ENCODE peak calls at places on chromosomes 12 and 14, in seven cellular contexts. Y is MCF 10A, C is NCI-H1105 treated with DMSO at 0.1 percent for 48 hours, V is midbrain, W is MV-4-11, D is iPS DF 19.7, I is activated T-helper 1 cell treated with Interleukin-2 at 50 U/mL for 16 hours. M is an unnamed sample.

GRCh38 chr14:32366256-32366655 is 37.2 kb downstream of the AKAP6 start:
- DNase-seq in D (no peak), I (no peak), V (peak; percentile 74), C (no peak), W (no peak), Y (no peak), M (peak; percentile 86)

GRCh38 chr14:81169711-81170103 is 51.1 kb downstream of the GTF2A1 start:
- DNase-seq in D (no peak), W (peak; percentile 64), I (no peak), V (peak; percentile 69), C (no peak), Y (no peak), M (peak; percentile 82)

GRCh38 chr12:5102261-5102789 is 58.6 kb downstream of the KCNA5 start:
- DNase-seq in Y (no peak), V (no peak), D (no peak), I (no peak), C (no peak), W (no peak), M (no peak)

GRCh38 chr14:100155049-100155621 is 4.3 kb downstream of the DEGS2 start:
- DNase-seq in I (no peak), V (no peak), W (peak; percentile 33), C (no peak), D (peak; percentile 77), Y (peak; percentile 45), M (no peak)

GRCh38 chr12:65308601-65309071 is 30.2 kb downstream of the MSRB3 start:
- DNase-seq in D (no peak), C (no peak), W (no peak), V (no peak), I (no peak), Y (peak; percentile 8), M (no peak)

GRCh38 chr12:131115766-131116165 is 162.1 kb downstream of the ADGRD1 start:
- DNase-seq in W (no peak), C (no peak), Y (no peak), D (no peak), I (no peak), V (no peak), M (no peak)

GRCh38 chr14:96741151-96741977 is 55.8 kb upstream of the VRK1 start:
- DNase-seq in C (peak; percentile 72), D (no peak), W (peak; percentile 4), I (peak; percentile 60), Y (peak; percentile 43), V (peak; percentile 61), M (peak; percentile 58)

GRCh38 chr14:38210587-38211257 is 3.0 kb downstream of the SSTR1 start:
- DNase-seq in Y (no peak), I (no peak), V (no peak), D (no peak), W (no peak), C (no peak), M (no peak)

GRCh38 chr14:60332869-60333268 is 83.8 kb downstream of the PPM1A start:
- DNase-seq in W (no peak), C (no peak), Y (no peak), D (no peak), V (no peak), I (no peak), M (no peak)

GRCh38 chr12:80186727-80187217 is 87.4 kb downstream of the OTOGL start:
- DNase-seq in W (peak; percentile 70), C (peak; percentile 57), V (peak; percentile 40), D (peak; percentile 65), Y (peak; percentile 88), I (no peak), M (peak; percentile 77)

GRCh38 chr12:3885179-3886094 is 12.2 kb upstream of the PARP11 start:
- DNase-seq in D (no peak), I (no peak), Y (peak; percentile 47), C (peak; percentile 40), W (peak; percentile 15), V (peak; percentile 55), M (peak; percentile 70)

GRCh38 chr14:96960598-96961116 is 163.5 kb downstream of the VRK1 start:
- DNase-seq in W (peak; percentile 23), I (no peak), V (no peak), Y (no peak), C (no peak), D (no peak), M (no peak)

GRCh38 chr14:53613404-53614253 is 343.0 kb downstream of the BMP4 start:
- DNase-seq in Y (peak; percentile 53), D (no peak), I (no peak), C (peak; percentile 90), V (no peak), W (no peak), M (peak; percentile 57)

GRCh38 chr12:5889381-5890047 is 55.5 kb downstream of the ANO2 start:
- DNase-seq in D (no peak), C (no peak), V (no peak), W (peak; percentile 18), Y (no peak), I (no peak), M (no peak)

GRCh38 chr14:31045501-31046080 is 19.4 kb upstream of the STRN3 start:
- DNase-seq in D (no peak), W (no peak), I (no peak), C (no peak), V (no peak), Y (no peak), M (no peak)

GRCh38 chr12:119578112-119578511 is 15.5 kb upstream of the TMEM233 start:
- DNase-seq in W (peak; percentile 84), C (no peak), Y (peak; percentile 21), D (no peak), I (no peak), V (no peak), M (peak; percentile 60)

GRCh38 chr12:110668480-110669192 is 20.3 kb downstream of the HVCN1 start:
- DNase-seq in W (no peak), D (no peak), Y (no peak), V (no peak), I (no peak), C (no peak), M (no peak)

GRCh38 chr14:31122921-31123320 is 84.7 kb downstream of the HECTD1 start:
- DNase-seq in C (no peak), Y (no peak), I (no peak), V (no peak), W (no peak), D (peak; percentile 35), M (no peak)

GRCh38 chr14:83425138-83425537 is 1891.5 kb upstream of the SEL1L start:
- DNase-seq in W (no peak), I (no peak), Y (peak; percentile 46), C (no peak), D (no peak), V (no peak), M (no peak)

GRCh38 chr12:132881853-132882252 is 5.6 kb downstream of the CHFR start:
- DNase-seq in D (no peak), C (no peak), I (no peak), V (no peak), W (peak; percentile 36), Y (no peak), M (no peak)

GRCh38 chr12:93137656-93138612 is 208.8 kb upstream of the EEA1 start:
- DNase-seq in W (peak; percentile 63), V (no peak), Y (peak; percentile 96), C (no peak), D (no peak), I (no peak), M (no peak)

GRCh38 chr12:109613611-109614455 is 40.2 kb downstream of the MVK start:
- DNase-seq in V (no peak), C (peak; percentile 38), Y (no peak), D (no peak), W (no peak), I (no peak), M (no peak)

GRCh38 chr12:2011641-2012607 is 7.7 kb upstream of the DCP1B start:
- DNase-seq in Y (no peak), I (no peak), D (no peak), C (peak; percentile 9), W (no peak), V (no peak), M (no peak)

GRCh38 chr12:85369365-85370154 is 89.5 kb downstream of the ALX1 start:
- DNase-seq in W (no peak), C (peak; percentile 27), I (no peak), D (no peak), Y (no peak), V (no peak), M (no peak)

GRCh38 chr12:56947633-56948535 is 9.5 kb downstream of the RDH16 start:
- DNase-seq in I (no peak), W (no peak), V (no peak), C (no peak), D (no peak), Y (peak; percentile 35), M (no peak)

GRCh38 chr12:4584281-4584680 is 22.3 kb downstream of the DYRK4 start:
- DNase-seq in I (no peak), D (no peak), W (no peak), V (no peak), Y (no peak), C (peak; percentile 9), M (no peak)

GRCh38 chr12:115492553-115492952 is 784.9 kb downstream of the MED13L start:
- DNase-seq in V (no peak), W (no peak), I (no peak), C (no peak), D (no peak), Y (no peak), M (no peak)

GRCh38 chr12:2925322-2925995 is 33.7 kb upstream of the TEAD4 start:
- DNase-seq in C (peak; percentile 57), D (no peak), I (no peak), Y (no peak), V (no peak), W (no peak), M (no peak)

GRCh38 chr14:67851785-67852410 is 32.3 kb downstream of the RAD51B start:
- DNase-seq in D (no peak), Y (no peak), I (no peak), C (no peak), W (no peak), V (no peak), M (no peak)

GRCh38 chr12:77940011-77940423 is 109.3 kb downstream of the NAV3 start:
- DNase-seq in C (no peak), D (no peak), V (no peak), W (no peak), Y (peak; percentile 72), I (no peak), M (no peak)

GRCh38 chr12:79983492-79983891 is 48.6 kb upstream of the PPP1R12A start:
- DNase-seq in I (no peak), D (no peak), W (no peak), C (no peak), Y (peak; percentile 57), V (no peak), M (no peak)

GRCh38 chr12:125355614-125356013 is 290.4 kb downstream of the AACS start:
- DNase-seq in Y (no peak), I (no peak), V (no peak), C (no peak), W (no peak), D (no peak), M (no peak)

GRCh38 chr14:39015360-39015961 is 87.6 kb downstream of the SEC23A start:
- DNase-seq in V (peak; percentile 67), I (no peak), C (peak; percentile 68), D (no peak), Y (peak; percentile 66), W (peak; percentile 56), M (peak; percentile 86)

GRCh38 chr14:54776361-54777001 is 126.1 kb downstream of the GCH1 start:
- DNase-seq in D (no peak), V (peak; percentile 17), W (peak; percentile 79), C (peak; percentile 40), I (no peak), Y (peak; percentile 33), M (peak; percentile 59)

GRCh38 chr12:29710104-29710503 is 73.6 kb downstream of the TMTC1 start:
- DNase-seq in Y (peak; percentile 31), C (peak; percentile 98), D (peak; percentile 78), V (peak; percentile 36), W (no peak), I (no peak), M (peak; percentile 77)

GRCh38 chr12:102740157-102741032 is 176.6 kb downstream of the PAH start:
- DNase-seq in D (no peak), V (peak; percentile 4), C (peak; percentile 67), W (peak; percentile 51), Y (peak; percentile 47), I (no peak), M (peak; percentile 34)

GRCh38 chr14:33642641-33643342 is 308.1 kb downstream of the EGLN3 start:
- DNase-seq in W (no peak), Y (no peak), D (no peak), V (no peak), I (no peak), C (no peak), M (no peak)

GRCh38 chr14:65479386-65479785 is 66.9 kb downstream of the FUT8 start:
- DNase-seq in Y (no peak), C (no peak), W (no peak), I (no peak), D (no peak), V (no peak), M (no peak)

M was measured in Ammon's horn.